ENCODE peak calls at places on chromosomes 13 and 19, in four cellular contexts. One of them, this sample, is unnamed.

GRCh38 chr19:53597023-53597422 is 34.8 kb upstream of the DPRX start:
- DNase-seq in EL: no peak
- DNase-seq in effector memory CD4-positive, alpha-beta T cell: no peak
- DNase-seq in cardiac muscle cell: no peak
- DNase-seq in this sample: no peak

GRCh38 chr19:46722421-46723022 is 5.6 kb upstream of the PRKD2 start:
- DNase-seq in effector memory CD4-positive, alpha-beta T cell: no peak
- DNase-seq in cardiac muscle cell: no peak
- DNase-seq in EL: no peak
- DNase-seq in this sample: no peak

GRCh38 chr13:30108913-30109237 is 198.5 kb downstream of the KATNAL1 start:
- DNase-seq in EL: no peak
- DNase-seq in effector memory CD4-positive, alpha-beta T cell: no peak
- DNase-seq in cardiac muscle cell: no peak
- DNase-seq in this sample: no peak

GRCh38 chr19:17579523-17580244 is 24.2 kb downstream of the COLGALT1 start:
- DNase-seq in cardiac muscle cell: peak
- DNase-seq in effector memory CD4-positive, alpha-beta T cell: no peak
- DNase-seq in EL: peak
- DNase-seq in this sample: peak

GRCh38 chr19:58183822-58184215 is 958 bp downstream of the ZNF274 start:
- DNase-seq in EL: no peak
- DNase-seq in cardiac muscle cell: no peak
- DNase-seq in effector memory CD4-positive, alpha-beta T cell: no peak
- DNase-seq in this sample: no peak

GRCh38 chr13:33090755-33091454 is 74.7 kb downstream of the KL start:
- DNase-seq in EL: no peak
- DNase-seq in effector memory CD4-positive, alpha-beta T cell: no peak
- DNase-seq in cardiac muscle cell: no peak
- DNase-seq in this sample: peak

GRCh38 chr19:44499962-44500949 is at the start of gene ZNF180:
- DNase-seq in effector memory CD4-positive, alpha-beta T cell: peak
- DNase-seq in EL: peak
- DNase-seq in cardiac muscle cell: peak
- DNase-seq in this sample: peak

GRCh38 chr19:40530091-40530901 is 46.4 kb upstream of the SHKBP1 start:
- DNase-seq in EL: no peak
- DNase-seq in effector memory CD4-positive, alpha-beta T cell: no peak
- DNase-seq in cardiac muscle cell: no peak
- DNase-seq in this sample: no peak

GRCh38 chr19:56348289-56348877 is 33.7 kb upstream of the ZSCAN5A start:
- DNase-seq in EL: peak
- DNase-seq in effector memory CD4-positive, alpha-beta T cell: no peak
- DNase-seq in cardiac muscle cell: peak
- DNase-seq in this sample: peak

GRCh38 chr19:33302974-33303790 is 848 bp upstream of the CEBPA start:
- DNase-seq in effector memory CD4-positive, alpha-beta T cell: no peak
- DNase-seq in EL: peak
- DNase-seq in cardiac muscle cell: peak
- DNase-seq in this sample: peak

GRCh38 chr13:101301053-101301452 is 115.3 kb downstream of the NALCN start:
- DNase-seq in effector memory CD4-positive, alpha-beta T cell: no peak
- DNase-seq in EL: no peak
- DNase-seq in cardiac muscle cell: no peak
- DNase-seq in this sample: no peak

GRCh38 chr19:14497347-14497921 is 1.5 kb upstream of the GIPC1 start:
- DNase-seq in cardiac muscle cell: peak
- DNase-seq in EL: no peak
- DNase-seq in effector memory CD4-positive, alpha-beta T cell: no peak
- DNase-seq in this sample: peak

GRCh38 chr19:13817018-13817614 is 21.9 kb downstream of the ZSWIM4 start:
- DNase-seq in effector memory CD4-positive, alpha-beta T cell: no peak
- DNase-seq in cardiac muscle cell: no peak
- DNase-seq in EL: no peak
- DNase-seq in this sample: peak

GRCh38 chr13:19810996-19811881 is 28.5 kb upstream of the PSPC1 start:
- DNase-seq in cardiac muscle cell: peak
- DNase-seq in EL: peak
- DNase-seq in effector memory CD4-positive, alpha-beta T cell: no peak
- DNase-seq in this sample: peak

GRCh38 chr13:91930687-91931086 is 532.3 kb downstream of the GPC5 start:
- DNase-seq in effector memory CD4-positive, alpha-beta T cell: no peak
- DNase-seq in EL: no peak
- DNase-seq in cardiac muscle cell: no peak
- DNase-seq in this sample: no peak

This sample was measured in EH.